ENCODE peak calls at places on chromosomes 16 and 17, in four cellular contexts. One of them, this sample, is unnamed.

GRCh38 chr17:36818134-36818825 is 119.0 kb upstream of the LHX1 start:
- DNase-seq in AG09319: no peak
- DNase-seq in HFFc6: no peak
- DNase-seq in stimulated activated CD4-positive, alpha-beta T cell treated with anti-CD3 and anti-CD28 coated beads, Interleukin-4, amount 100 ng/mL, for 48 hours: no peak
- DNase-seq in this sample: no peak

GRCh38 chr17:14427914-14428639 is 127.2 kb downstream of the HS3ST3B1 start:
- DNase-seq in HFFc6: no peak
- DNase-seq in AG09319: no peak
- DNase-seq in stimulated activated CD4-positive, alpha-beta T cell treated with anti-CD3 and anti-CD28 coated beads, Interleukin-4, amount 100 ng/mL, for 48 hours: peak; percentile 12
- DNase-seq in this sample: no peak

GRCh38 chr17:29390856-29391631 is 881 bp downstream of the TAOK1 start:
- DNase-seq in HFFc6: no peak
- DNase-seq in stimulated activated CD4-positive, alpha-beta T cell treated with anti-CD3 and anti-CD28 coated beads, Interleukin-4, amount 100 ng/mL, for 48 hours: no peak
- DNase-seq in AG09319: no peak
- DNase-seq in this sample: no peak

GRCh38 chr17:45251931-45252330 is 10.0 kb downstream of the SPATA32 start:
- DNase-seq in HFFc6: no peak
- DNase-seq in stimulated activated CD4-positive, alpha-beta T cell treated with anti-CD3 and anti-CD28 coated beads, Interleukin-4, amount 100 ng/mL, for 48 hours: no peak
- DNase-seq in AG09319: no peak
- DNase-seq in this sample: no peak

GRCh38 chr16:53209489-53209888 is 154.7 kb downstream of the CHD9 start:
- DNase-seq in stimulated activated CD4-positive, alpha-beta T cell treated with anti-CD3 and anti-CD28 coated beads, Interleukin-4, amount 100 ng/mL, for 48 hours: no peak
- DNase-seq in HFFc6: no peak
- DNase-seq in AG09319: no peak
- DNase-seq in this sample: no peak

GRCh38 chr17:50558955-50559614 is 1.4 kb upstream of the CACNA1G start:
- DNase-seq in HFFc6: no peak
- DNase-seq in AG09319: no peak
- DNase-seq in stimulated activated CD4-positive, alpha-beta T cell treated with anti-CD3 and anti-CD28 coated beads, Interleukin-4, amount 100 ng/mL, for 48 hours: no peak
- DNase-seq in this sample: no peak

GRCh38 chr17:17069849-17070248 is 27.6 kb downstream of the MPRIP start:
- DNase-seq in AG09319: no peak
- DNase-seq in stimulated activated CD4-positive, alpha-beta T cell treated with anti-CD3 and anti-CD28 coated beads, Interleukin-4, amount 100 ng/mL, for 48 hours: no peak
- DNase-seq in HFFc6: no peak
- DNase-seq in this sample: no peak

GRCh38 chr17:75087558-75088453 is at the start of gene SLC16A5:
- DNase-seq in stimulated activated CD4-positive, alpha-beta T cell treated with anti-CD3 and anti-CD28 coated beads, Interleukin-4, amount 100 ng/mL, for 48 hours: peak; percentile 37
- DNase-seq in AG09319: peak; percentile 56
- DNase-seq in HFFc6: peak; percentile 88
- DNase-seq in this sample: no peak

GRCh38 chr17:28612936-28613872 is 781 bp downstream of the RSKR start:
- DNase-seq in AG09319: no peak
- DNase-seq in HFFc6: no peak
- DNase-seq in stimulated activated CD4-positive, alpha-beta T cell treated with anti-CD3 and anti-CD28 coated beads, Interleukin-4, amount 100 ng/mL, for 48 hours: peak; percentile 11
- DNase-seq in this sample: no peak

GRCh38 chr16:79186196-79186595 is 414.3 kb downstream of the MAF start:
- DNase-seq in AG09319: no peak
- DNase-seq in HFFc6: no peak
- DNase-seq in stimulated activated CD4-positive, alpha-beta T cell treated with anti-CD3 and anti-CD28 coated beads, Interleukin-4, amount 100 ng/mL, for 48 hours: no peak
- DNase-seq in this sample: no peak

GRCh38 chr16:56613706-56614105 is 5.3 kb downstream of the MT2A start:
- DNase-seq in stimulated activated CD4-positive, alpha-beta T cell treated with anti-CD3 and anti-CD28 coated beads, Interleukin-4, amount 100 ng/mL, for 48 hours: no peak
- DNase-seq in AG09319: no peak
- DNase-seq in HFFc6: no peak
- DNase-seq in this sample: no peak

GRCh38 chr16:58692450-58692849 is 7.9 kb upstream of the SLC38A7 start:
- DNase-seq in AG09319: no peak
- DNase-seq in stimulated activated CD4-positive, alpha-beta T cell treated with anti-CD3 and anti-CD28 coated beads, Interleukin-4, amount 100 ng/mL, for 48 hours: no peak
- DNase-seq in HFFc6: no peak
- DNase-seq in this sample: no peak

GRCh38 chr17:49973271-49973615 is 4.3 kb downstream of the DLX4 start:
- DNase-seq in AG09319: no peak
- DNase-seq in HFFc6: no peak
- DNase-seq in stimulated activated CD4-positive, alpha-beta T cell treated with anti-CD3 and anti-CD28 coated beads, Interleukin-4, amount 100 ng/mL, for 48 hours: no peak
- DNase-seq in this sample: no peak

GRCh38 chr16:695355-696089 is 5.3 kb upstream of the WDR24 start:
- DNase-seq in stimulated activated CD4-positive, alpha-beta T cell treated with anti-CD3 and anti-CD28 coated beads, Interleukin-4, amount 100 ng/mL, for 48 hours: peak; percentile 64
- DNase-seq in HFFc6: no peak
- DNase-seq in AG09319: no peak
- DNase-seq in this sample: peak; percentile 85

GRCh38 chr17:5958850-5959249 is 111.3 kb upstream of the WSCD1 start:
- DNase-seq in HFFc6: no peak
- DNase-seq in AG09319: no peak
- DNase-seq in stimulated activated CD4-positive, alpha-beta T cell treated with anti-CD3 and anti-CD28 coated beads, Interleukin-4, amount 100 ng/mL, for 48 hours: no peak
- DNase-seq in this sample: no peak

GRCh38 chr16:59783191-59783590 is 1049.1 kb upstream of the GOT2 start:
- DNase-seq in AG09319: no peak
- DNase-seq in stimulated activated CD4-positive, alpha-beta T cell treated with anti-CD3 and anti-CD28 coated beads, Interleukin-4, amount 100 ng/mL, for 48 hours: no peak
- DNase-seq in HFFc6: peak; percentile 65
- DNase-seq in this sample: no peak

GRCh38 chr17:21686165-21687015 is 5.9 kb upstream of the KCNJ18 start:
- DNase-seq in HFFc6: no peak
- DNase-seq in stimulated activated CD4-positive, alpha-beta T cell treated with anti-CD3 and anti-CD28 coated beads, Interleukin-4, amount 100 ng/mL, for 48 hours: no peak
- DNase-seq in AG09319: no peak
- DNase-seq in this sample: no peak

GRCh38 chr17:81310963-81311550 is 15.9 kb upstream of the SLC38A10 start:
- DNase-seq in AG09319: no peak
- DNase-seq in HFFc6: no peak
- DNase-seq in stimulated activated CD4-positive, alpha-beta T cell treated with anti-CD3 and anti-CD28 coated beads, Interleukin-4, amount 100 ng/mL, for 48 hours: no peak
- DNase-seq in this sample: no peak

GRCh38 chr17:75267403-75268232 is 3.4 kb downstream of the MIF4GD start:
- DNase-seq in AG09319: no peak
- DNase-seq in stimulated activated CD4-positive, alpha-beta T cell treated with anti-CD3 and anti-CD28 coated beads, Interleukin-4, amount 100 ng/mL, for 48 hours: no peak
- DNase-seq in HFFc6: no peak
- DNase-seq in this sample: no peak

GRCh38 chr17:66952031-66952524 is 12.4 kb upstream of the CACNG4 start:
- DNase-seq in AG09319: peak; percentile 56
- DNase-seq in stimulated activated CD4-positive, alpha-beta T cell treated with anti-CD3 and anti-CD28 coated beads, Interleukin-4, amount 100 ng/mL, for 48 hours: no peak
- DNase-seq in HFFc6: peak; percentile 32
- DNase-seq in this sample: no peak

GRCh38 chr17:78956254-78956653 is 23.5 kb downstream of the LGALS3BP start:
- DNase-seq in stimulated activated CD4-positive, alpha-beta T cell treated with anti-CD3 and anti-CD28 coated beads, Interleukin-4, amount 100 ng/mL, for 48 hours: no peak
- DNase-seq in HFFc6: no peak
- DNase-seq in AG09319: no peak
- DNase-seq in this sample: no peak

GRCh38 chr17:82118815-82119380 is 20.9 kb upstream of the FASN start:
- DNase-seq in stimulated activated CD4-positive, alpha-beta T cell treated with anti-CD3 and anti-CD28 coated beads, Interleukin-4, amount 100 ng/mL, for 48 hours: no peak
- DNase-seq in HFFc6: no peak
- DNase-seq in AG09319: no peak
- DNase-seq in this sample: no peak

GRCh38 chr17:37792787-37793186 is 47.9 kb upstream of the HNF1B start:
- DNase-seq in AG09319: no peak
- DNase-seq in stimulated activated CD4-positive, alpha-beta T cell treated with anti-CD3 and anti-CD28 coated beads, Interleukin-4, amount 100 ng/mL, for 48 hours: no peak
- DNase-seq in HFFc6: peak; percentile 25
- DNase-seq in this sample: no peak

GRCh38 chr17:75060434-75061054 is 13.5 kb downstream of the KCTD2 start:
- DNase-seq in AG09319: no peak
- DNase-seq in stimulated activated CD4-positive, alpha-beta T cell treated with anti-CD3 and anti-CD28 coated beads, Interleukin-4, amount 100 ng/mL, for 48 hours: no peak
- DNase-seq in HFFc6: no peak
- DNase-seq in this sample: no peak

GRCh38 chr16:77323695-77324094 is 111.1 kb downstream of the ADAMTS18 start:
- DNase-seq in stimulated activated CD4-positive, alpha-beta T cell treated with anti-CD3 and anti-CD28 coated beads, Interleukin-4, amount 100 ng/mL, for 48 hours: no peak
- DNase-seq in AG09319: no peak
- DNase-seq in HFFc6: no peak
- DNase-seq in this sample: no peak

GRCh38 chr17:71883258-71883657 is 237.6 kb upstream of the SOX9 start:
- DNase-seq in HFFc6: no peak
- DNase-seq in AG09319: no peak
- DNase-seq in stimulated activated CD4-positive, alpha-beta T cell treated with anti-CD3 and anti-CD28 coated beads, Interleukin-4, amount 100 ng/mL, for 48 hours: no peak
- DNase-seq in this sample: no peak

GRCh38 chr17:19753661-19754463 is 5.8 kb upstream of the ALDH3A1 start:
- DNase-seq in AG09319: no peak
- DNase-seq in HFFc6: no peak
- DNase-seq in stimulated activated CD4-positive, alpha-beta T cell treated with anti-CD3 and anti-CD28 coated beads, Interleukin-4, amount 100 ng/mL, for 48 hours: no peak
- DNase-seq in this sample: no peak

GRCh38 chr17:8436169-8436932 is 667 bp downstream of the NDEL1 start:
- DNase-seq in AG09319: peak; percentile 42
- DNase-seq in HFFc6: peak; percentile 43
- DNase-seq in stimulated activated CD4-positive, alpha-beta T cell treated with anti-CD3 and anti-CD28 coated beads, Interleukin-4, amount 100 ng/mL, for 48 hours: peak; percentile 48
- DNase-seq in this sample: no peak

GRCh38 chr17:57285681-57286080 is 29.4 kb downstream of the MSI2 start:
- DNase-seq in AG09319: no peak
- DNase-seq in HFFc6: no peak
- DNase-seq in stimulated activated CD4-positive, alpha-beta T cell treated with anti-CD3 and anti-CD28 coated beads, Interleukin-4, amount 100 ng/mL, for 48 hours: no peak
- DNase-seq in this sample: no peak

GRCh38 chr16:17404903-17405691 is 65.7 kb downstream of the XYLT1 start:
- DNase-seq in HFFc6: peak; percentile 76
- DNase-seq in stimulated activated CD4-positive, alpha-beta T cell treated with anti-CD3 and anti-CD28 coated beads, Interleukin-4, amount 100 ng/mL, for 48 hours: no peak
- DNase-seq in AG09319: peak; percentile 57
- DNase-seq in this sample: no peak

GRCh38 chr16:47667956-47668355 is 206.8 kb downstream of the PHKB start:
- DNase-seq in stimulated activated CD4-positive, alpha-beta T cell treated with anti-CD3 and anti-CD28 coated beads, Interleukin-4, amount 100 ng/mL, for 48 hours: no peak
- DNase-seq in AG09319: no peak
- DNase-seq in HFFc6: no peak
- DNase-seq in this sample: no peak

GRCh38 chr17:74921045-74921681 is 1.9 kb downstream of the USH1G start:
- DNase-seq in HFFc6: no peak
- DNase-seq in AG09319: no peak
- DNase-seq in stimulated activated CD4-positive, alpha-beta T cell treated with anti-CD3 and anti-CD28 coated beads, Interleukin-4, amount 100 ng/mL, for 48 hours: no peak
- DNase-seq in this sample: no peak

GRCh38 chr17:63024201-63024600 is 58.2 kb downstream of the TANC2 start:
- DNase-seq in HFFc6: no peak
- DNase-seq in AG09319: no peak
- DNase-seq in stimulated activated CD4-positive, alpha-beta T cell treated with anti-CD3 and anti-CD28 coated beads, Interleukin-4, amount 100 ng/mL, for 48 hours: no peak
- DNase-seq in this sample: no peak

GRCh38 chr16:12315330-12316138 is 339.0 kb downstream of the SNX29 start:
- DNase-seq in AG09319: no peak
- DNase-seq in stimulated activated CD4-positive, alpha-beta T cell treated with anti-CD3 and anti-CD28 coated beads, Interleukin-4, amount 100 ng/mL, for 48 hours: no peak
- DNase-seq in HFFc6: no peak
- DNase-seq in this sample: no peak

GRCh38 chr17:79389896-79390295 is 221.0 kb downstream of the RBFOX3 start:
- DNase-seq in stimulated activated CD4-positive, alpha-beta T cell treated with anti-CD3 and anti-CD28 coated beads, Interleukin-4, amount 100 ng/mL, for 48 hours: no peak
- DNase-seq in HFFc6: no peak
- DNase-seq in AG09319: no peak
- DNase-seq in this sample: no peak

GRCh38 chr17:8976638-8977037 is 11.1 kb upstream of the PIK3R5 start:
- DNase-seq in HFFc6: no peak
- DNase-seq in AG09319: no peak
- DNase-seq in stimulated activated CD4-positive, alpha-beta T cell treated with anti-CD3 and anti-CD28 coated beads, Interleukin-4, amount 100 ng/mL, for 48 hours: no peak
- DNase-seq in this sample: no peak

GRCh38 chr16:22926105-22926751 is 112.3 kb downstream of the HS3ST2 start:
- DNase-seq in HFFc6: no peak
- DNase-seq in stimulated activated CD4-positive, alpha-beta T cell treated with anti-CD3 and anti-CD28 coated beads, Interleukin-4, amount 100 ng/mL, for 48 hours: no peak
- DNase-seq in AG09319: no peak
- DNase-seq in this sample: no peak